ENCODE peak calls at places on chromosome 13, in five cellular contexts. R, A, I, D and W are unnamed samples.

GRCh38 chr13:70856706-70857105 is 748.5 kb upstream of the KLHL1 start:
- DNase-seq in R (no peak), A (no peak), I (no peak), D (no peak), W (no peak)

GRCh38 chr13:32976046-32976781 is 40.0 kb upstream of the KL start:
- DNase-seq in R (no peak), A (no peak), I (no peak), D (no peak), W (no peak)

GRCh38 chr13:61039302-61039701 is 376.3 kb downstream of the PCDH20 start:
- DNase-seq in R (no peak), A (no peak), I (no peak), D (no peak), W (no peak)

GRCh38 chr13:24706886-24707585 is 26.8 kb downstream of the ATP12A start:
- DNase-seq in R (no peak), A (no peak), I (no peak), D (no peak), W (no peak)

GRCh38 chr13:24746618-24747247 is 17.2 kb upstream of the RNF17 start:
- DNase-seq in R (no peak), A (no peak), I (no peak), D (no peak), W (peak)

GRCh38 chr13:66397133-66397532 is 833.0 kb downstream of the PCDH9 start:
- DNase-seq in R (no peak), A (no peak), I (no peak), D (no peak), W (no peak)

GRCh38 chr13:74040200-74040599 is 94.0 kb downstream of the KLF12 start:
- DNase-seq in R (no peak), A (peak), I (no peak), D (no peak), W (peak)

GRCh38 chr13:35978607-35979316 is 152.4 kb downstream of the DCLK1 start:
- DNase-seq in R (peak), A (no peak), I (peak), D (no peak), W (no peak)

GRCh38 chr13:44432595-44432994 is 59.0 kb downstream of the SERP2 start:
- DNase-seq in R (no peak), A (no peak), I (no peak), D (no peak), W (no peak)

GRCh38 chr13:24043590-24044350 is 116.8 kb upstream of the SPATA13 start:
- DNase-seq in R (no peak), A (no peak), I (no peak), D (no peak), W (no peak)

GRCh38 chr13:113405481-113406300 is 41.8 kb upstream of the GRTP1 start:
- DNase-seq in R (no peak), A (no peak), I (no peak), D (no peak), W (peak)

GRCh38 chr13:23983671-23984070 is 86.4 kb upstream of the C1QTNF9B start:
- DNase-seq in R (no peak), A (no peak), I (no peak), D (no peak), W (no peak)

GRCh38 chr13:29963086-29963485 is 112.7 kb upstream of the UBL3 start:
- DNase-seq in R (no peak), A (no peak), I (no peak), D (no peak), W (no peak)

GRCh38 chr13:114281351-114282142 is at the start of gene UPF3A:
- DNase-seq in R (peak), A (peak), I (peak), D (peak), W (peak)

GRCh38 chr13:59823495-59823894 is 340.2 kb downstream of the DIAPH3 start:
- DNase-seq in R (no peak), A (no peak), I (peak), D (no peak), W (no peak)

GRCh38 chr13:107864543-107865460 is 350.5 kb downstream of the LIG4 start:
- DNase-seq in R (no peak), A (no peak), I (peak), D (peak), W (no peak)

GRCh38 chr13:40247845-40248244 is 418.6 kb downstream of the FOXO1 start:
- DNase-seq in R (no peak), A (no peak), I (no peak), D (no peak), W (no peak)

GRCh38 chr13:113404366-113404722 is 40.4 kb upstream of the GRTP1 start:
- DNase-seq in R (no peak), A (no peak), I (no peak), D (no peak), W (no peak)

GRCh38 chr13:59483441-59484116 is 680.1 kb downstream of the DIAPH3 start:
- DNase-seq in R (no peak), A (no peak), I (no peak), D (no peak), W (peak)

GRCh38 chr13:89287381-89287780 is 1616.2 kb downstream of the SLITRK5 start:
- DNase-seq in R (no peak), A (no peak), I (no peak), D (no peak), W (no peak)

GRCh38 chr13:72952529-72953141 is 106.2 kb upstream of the KLF5 start:
- DNase-seq in R (no peak), A (no peak), I (no peak), D (no peak), W (no peak)

GRCh38 chr13:109203587-109203986 is 574.2 kb downstream of the MYO16 start:
- DNase-seq in R (no peak), A (no peak), I (no peak), D (no peak), W (no peak)

GRCh38 chr13:99276706-99277105 is 18.5 kb upstream of the GPR18 start:
- DNase-seq in R (no peak), A (no peak), I (no peak), D (no peak), W (no peak)